ENCODE peak calls at places on chromosomes 4 and X, in nine cellular contexts. I is astrocyte of the spinal cord, N is fibroblast of mammary gland, S is A549, P is suprapubic skin, Z is left lung, X is left ventricle myocardium inferior, V is OCI-LY7, A is DND-41. G is an unnamed sample.
A peak's percentile ranks its signal among the peaks of the same experiment; 100 is the strongest.

GRCh38 chr4:86939123-86939522 is 4.3 kb downstream of the AFF1 start:
- DNase-seq in X (no peak), S (no peak), V (peak; percentile 48), N (peak; percentile 26), I (no peak), A (peak; percentile 29), Z (no peak), P (no peak), G (no peak)

GRCh38 chr4:41369680-41370079 is 113.0 kb downstream of the UCHL1 start:
- DNase-seq in Z (no peak), I (no peak), S (no peak), N (no peak), A (no peak), V (no peak), X (peak; percentile 51), P (no peak), G (no peak)

GRCh38 chr4:6184169-6184568 is 16.2 kb downstream of the JAKMIP1 start:
- DNase-seq in S (no peak), X (no peak), A (peak; percentile 56), Z (no peak), N (no peak), I (no peak), V (no peak), P (no peak), G (no peak)

GRCh38 chr4:83767017-83767541 is 231.2 kb downstream of the GPAT3 start:
- DNase-seq in P (no peak), A (no peak), I (no peak), S (no peak), V (no peak), X (no peak), Z (no peak), N (no peak), G (no peak)

GRCh38 chr4:103786014-103786413 is 66.2 kb upstream of the TACR3 start:
- DNase-seq in S (peak; percentile 53), P (no peak), V (peak; percentile 59), X (no peak), I (peak; percentile 3), A (no peak), Z (no peak), N (peak; percentile 57), G (peak; percentile 20)

GRCh38 chr4:186844059-186844681 is 120.5 kb upstream of the FAT1 start:
- DNase-seq in S (no peak), V (no peak), I (peak; percentile 74), Z (no peak), N (peak; percentile 59), X (peak; percentile 19), P (no peak), A (no peak), G (peak; percentile 68)

GRCh38 chr4:91958651-91959050 is 345.1 kb upstream of the GRID2 start:
- DNase-seq in A (no peak), N (peak; percentile 6), S (no peak), Z (no peak), P (no peak), V (no peak), X (no peak), I (peak; percentile 38), G (peak; percentile 8)

GRCh38 chr4:2253160-2254084 is 8.5 kb downstream of the MXD4 start:
- DNase-seq in Z (peak; percentile 62), A (peak; percentile 3), S (no peak), V (no peak), X (peak; percentile 14), I (no peak), P (peak; percentile 51), N (no peak), G (no peak)

GRCh38 chr4:160110891-160111290 is 1008.0 kb downstream of the RAPGEF2 start:
- DNase-seq in Z (no peak), I (no peak), N (no peak), P (no peak), A (no peak), V (no peak), S (no peak), X (no peak), G (no peak)

GRCh38 chrX:19272452-19272851 is 71.3 kb upstream of the PDHA1 start:
- DNase-seq in X (no peak), V (no peak), A (no peak), P (no peak), S (no peak), N (peak; percentile 12), I (peak; percentile 27), Z (no peak), G (peak; percentile 23)

GRCh38 chrX:33204889-33205288 is 6.5 kb downstream of the DMD start:
- DNase-seq in S (no peak), I (no peak), V (no peak), N (peak; percentile 48), A (no peak), Z (no peak), P (no peak), X (no peak), G (peak; percentile 65)

GRCh38 chr4:142815834-142816233 is 30.3 kb downstream of the INPP4B start:
- DNase-seq in X (no peak), S (peak; percentile 23), V (no peak), I (peak; percentile 83), Z (no peak), A (no peak), P (no peak), N (peak; percentile 84), G (peak; percentile 66)

GRCh38 chr4:43253511-43253910 is 361.0 kb downstream of the GRXCR1 start:
- DNase-seq in A (no peak), P (no peak), I (no peak), N (no peak), X (no peak), S (no peak), Z (no peak), V (no peak), G (peak; percentile 13)

GRCh38 chr4:87835192-87835591 is 2.4 kb downstream of the MEPE start:
- DNase-seq in A (no peak), P (no peak), I (no peak), X (no peak), Z (no peak), S (no peak), N (peak; percentile 14), V (no peak), G (peak; percentile 10)

GRCh38 chr4:77819409-77819835 is 254 bp upstream of the CNOT6L start:
- DNase-seq in P (peak; percentile 69), A (no peak), V (peak; percentile 75), Z (peak; percentile 97), X (no peak), S (no peak), I (peak; percentile 19), N (no peak), G (peak; percentile 17)

GRCh38 chrX:56728752-56729151 is 291 bp upstream of the NBDY start:
- DNase-seq in X (no peak), S (peak; percentile 55), P (no peak), I (peak; percentile 59), V (peak; percentile 43), Z (no peak), A (peak; percentile 50), N (peak; percentile 16), G (peak; percentile 34)

GRCh38 chrX:153967536-153968214 is 3.9 kb downstream of the HCFC1 start:
- DNase-seq in S (no peak), A (no peak), Z (no peak), N (no peak), P (peak; percentile 57), X (no peak), I (no peak), V (no peak), G (no peak)

GRCh38 chrX:153969125-153969903 is 2.3 kb downstream of the HCFC1 start:
- DNase-seq in P (peak; percentile 65), A (no peak), I (no peak), N (no peak), Z (no peak), S (no peak), X (no peak), V (peak; percentile 21), G (no peak)

GRCh38 chrX:153966841-153967535 is 4.6 kb downstream of the HCFC1 start:
- DNase-seq in N (peak; percentile 49), X (no peak), I (no peak), S (no peak), P (peak; percentile 62), V (no peak), Z (no peak), A (no peak), G (no peak)

GRCh38 chrX:153968754-153969124 is 2.9 kb downstream of the HCFC1 start:
- DNase-seq in P (peak; percentile 54), X (no peak), I (peak; percentile 16), V (peak; percentile 82), A (peak; percentile 87), Z (no peak), N (no peak), S (no peak), G (no peak)

DNA sequence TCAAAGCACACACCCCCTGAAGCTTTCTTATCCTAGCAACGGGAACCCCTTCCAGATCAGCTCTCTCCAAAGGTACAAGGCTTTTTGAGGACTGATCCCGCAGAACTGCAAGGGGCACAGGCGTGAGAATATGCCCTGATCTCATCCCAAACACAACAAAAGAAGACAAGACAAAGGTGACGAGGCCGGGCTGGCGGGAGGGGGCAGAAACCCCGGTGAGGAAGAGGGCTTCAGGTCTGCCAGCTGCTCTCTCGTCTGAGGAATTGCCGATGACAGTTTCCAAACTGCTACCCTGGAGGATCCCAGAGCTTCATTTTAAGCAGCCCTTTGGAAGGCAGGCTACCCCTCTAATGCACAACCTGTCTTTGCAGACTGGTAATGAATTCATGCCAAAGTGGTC is 3.4 kb downstream of the HCFC1 start:
- DNase-seq in S (no peak), I (no peak), X (no peak), N (no peak), P (peak; percentile 59), V (no peak), A (no peak), Z (no peak), G (no peak)
- H3K4me3 ChIP-seq in S (no peak overlapping the region), I (no peak overlapping the region), X (peak overlapping the region; percentile 83), N (peak overlapping the region; percentile 95), P (peak overlapping the region; percentile 60), V (peak overlapping the region; percentile 78), A (peak overlapping the region; percentile 57), Z (peak overlapping the region; percentile 72), G (peak overlapping the region; percentile 83)

GRCh38 chr4:164997324-164997723 is 19.9 kb upstream of the TRIM61 start:
- DNase-seq in N (peak; percentile 20), S (peak; percentile 17), Z (no peak), X (no peak), V (peak; percentile 20), I (no peak), P (no peak), A (no peak), G (peak; percentile 30)
- TF ChIP-seq CTCF in N (peak; percentile 20), S (peak; percentile 18), Z (no peak), X (no peak), V (peak; percentile 68), I (no peak), P (no peak), A (no peak), G (peak; percentile 48)

DNA sequence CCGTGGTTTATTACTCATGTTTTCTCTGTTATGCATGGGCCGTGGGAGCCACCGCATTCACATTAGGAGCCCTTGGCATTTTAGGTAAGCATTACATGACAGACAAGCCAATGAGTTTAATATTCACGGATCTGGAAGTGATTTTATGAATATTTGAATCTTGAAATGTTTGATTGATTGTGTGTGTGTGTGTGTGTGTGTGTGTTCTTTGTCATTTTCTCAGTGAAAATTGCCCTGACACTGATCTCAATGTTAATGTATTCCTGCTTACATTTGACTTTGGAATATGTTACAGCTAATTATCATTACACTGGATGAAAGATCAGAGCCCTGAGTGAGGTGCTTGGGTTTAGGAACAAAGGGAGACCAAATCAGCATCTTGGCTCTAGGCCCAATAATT is 5.0 kb upstream of the GK2 start:
- DNase-seq in Z (no peak), A (no peak), I (no peak), V (no peak), N (no peak), X (no peak), P (no peak), S (no peak), G (no peak)
- H3K4me3 ChIP-seq in Z (no peak overlapping the region), A (no peak overlapping the region), I (no peak overlapping the region), V (no peak overlapping the region), N (no peak overlapping the region), X (no peak overlapping the region), P (no peak overlapping the region), S (no peak overlapping the region), G (no peak overlapping the region)

GRCh38 chrX:102067966-102068723 is 57.3 kb upstream of the TCEAL2 start:
- DNase-seq in I (peak; percentile 10), V (peak; percentile 4), Z (no peak), A (peak; percentile 4), P (no peak), N (peak; percentile 29), X (no peak), S (peak; percentile 24), G (peak; percentile 24)
- TF ChIP-seq CTCF in I (peak; percentile 45), V (peak; percentile 64), Z (peak; percentile 27), A (peak; percentile 64), P (peak; percentile 16), N (peak; percentile 50), X (peak; percentile 56), S (peak; percentile 45), G (peak; percentile 48)